ENCODE peak calls at places on chromosomes 5 and 9, in four cellular contexts. One of them, this sample, is unnamed.

GRCh38 chr5:100406640-100407039 is 128.5 kb upstream of the FAM174A start:
- DNase-seq in tibial artery: no peak
- DNase-seq in Panc1: no peak
- DNase-seq in IMR-90: peak
- DNase-seq in this sample: no peak

GRCh38 chr9:81689343-81690175 is at the start of gene TLE1:
- DNase-seq in tibial artery: peak
- DNase-seq in Panc1: peak
- DNase-seq in IMR-90: peak
- DNase-seq in this sample: peak

GRCh38 chr5:63310644-63311043 is 651.6 kb downstream of the HTR1A start:
- DNase-seq in tibial artery: no peak
- DNase-seq in Panc1: no peak
- DNase-seq in IMR-90: no peak
- DNase-seq in this sample: no peak

GRCh38 chr5:37198066-37198465 is 51.1 kb downstream of the CPLANE1 start:
- DNase-seq in Panc1: no peak
- DNase-seq in tibial artery: no peak
- DNase-seq in IMR-90: no peak
- DNase-seq in this sample: no peak

GRCh38 chr9:88874391-88874790 is 116.9 kb upstream of the S1PR3 start:
- DNase-seq in tibial artery: no peak
- DNase-seq in Panc1: no peak
- DNase-seq in IMR-90: peak
- DNase-seq in this sample: no peak

GRCh38 chr9:4750021-4750673 is 9.1 kb upstream of the AK3 start:
- DNase-seq in tibial artery: no peak
- DNase-seq in IMR-90: peak
- DNase-seq in Panc1: no peak
- DNase-seq in this sample: no peak

GRCh38 chr9:30609713-30610112 is 1774.7 kb upstream of the ACO1 start:
- DNase-seq in IMR-90: no peak
- DNase-seq in Panc1: no peak
- DNase-seq in tibial artery: no peak
- DNase-seq in this sample: no peak

GRCh38 chr5:23084815-23085214 is 231.7 kb upstream of the CDH12 start:
- DNase-seq in Panc1: no peak
- DNase-seq in IMR-90: no peak
- DNase-seq in tibial artery: no peak
- DNase-seq in this sample: no peak

GRCh38 chr9:116694892-116695291 is 7.8 kb downstream of the TRIM32 start:
- DNase-seq in Panc1: no peak
- DNase-seq in tibial artery: no peak
- DNase-seq in IMR-90: no peak
- DNase-seq in this sample: no peak

GRCh38 chr5:141695627-141696180 is 13.7 kb upstream of the ARAP3 start:
- DNase-seq in IMR-90: no peak
- DNase-seq in Panc1: no peak
- DNase-seq in tibial artery: no peak
- DNase-seq in this sample: no peak

GRCh38 chr9:89515416-89515815 is 17.5 kb upstream of the SEMA4D start:
- DNase-seq in IMR-90: no peak
- DNase-seq in Panc1: no peak
- DNase-seq in tibial artery: no peak
- DNase-seq in this sample: no peak

GRCh38 chr5:58314356-58315045 is 145.4 kb downstream of the PLK2 start:
- DNase-seq in tibial artery: no peak
- DNase-seq in IMR-90: no peak
- DNase-seq in Panc1: no peak
- DNase-seq in this sample: no peak

GRCh38 chr9:132372177-132373095 is 17.6 kb upstream of the SETX start:
- DNase-seq in tibial artery: peak
- DNase-seq in Panc1: no peak
- DNase-seq in IMR-90: peak
- DNase-seq in this sample: no peak

GRCh38 chr9:8365029-8365428 is 565.5 kb upstream of the DMAC1 start:
- DNase-seq in IMR-90: peak
- DNase-seq in Panc1: no peak
- DNase-seq in tibial artery: no peak
- DNase-seq in this sample: no peak

DNA sequence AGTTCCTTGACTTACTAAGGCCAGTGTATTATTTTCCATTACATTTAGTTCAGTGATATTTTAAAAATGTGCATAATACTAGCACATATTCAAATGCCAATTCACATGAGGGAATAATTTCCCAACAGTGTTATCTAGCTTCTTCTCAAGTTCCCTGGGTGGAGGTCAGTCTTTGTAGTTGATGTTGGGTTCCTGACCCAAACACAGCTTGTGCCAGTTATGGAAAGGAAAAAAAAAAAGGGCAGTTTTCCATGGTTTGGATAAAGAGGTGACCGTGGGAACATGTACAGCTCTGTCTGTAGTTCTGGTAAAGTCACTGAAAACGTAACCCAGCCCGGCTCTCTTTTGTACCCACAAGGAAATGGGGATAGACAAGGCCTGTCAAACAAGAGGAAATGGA is 11.5 kb upstream of the PTPN3 start:
- DNase-seq in tibial artery: no peak
- DNase-seq in Panc1: no peak
- DNase-seq in IMR-90: no peak
- DNase-seq in this sample: no peak
- H3K27ac ChIP-seq in tibial artery: no peak
- H3K27ac ChIP-seq in Panc1: no peak
- H3K27ac ChIP-seq in IMR-90: no peak
- H3K27ac ChIP-seq in this sample: peak

DNA sequence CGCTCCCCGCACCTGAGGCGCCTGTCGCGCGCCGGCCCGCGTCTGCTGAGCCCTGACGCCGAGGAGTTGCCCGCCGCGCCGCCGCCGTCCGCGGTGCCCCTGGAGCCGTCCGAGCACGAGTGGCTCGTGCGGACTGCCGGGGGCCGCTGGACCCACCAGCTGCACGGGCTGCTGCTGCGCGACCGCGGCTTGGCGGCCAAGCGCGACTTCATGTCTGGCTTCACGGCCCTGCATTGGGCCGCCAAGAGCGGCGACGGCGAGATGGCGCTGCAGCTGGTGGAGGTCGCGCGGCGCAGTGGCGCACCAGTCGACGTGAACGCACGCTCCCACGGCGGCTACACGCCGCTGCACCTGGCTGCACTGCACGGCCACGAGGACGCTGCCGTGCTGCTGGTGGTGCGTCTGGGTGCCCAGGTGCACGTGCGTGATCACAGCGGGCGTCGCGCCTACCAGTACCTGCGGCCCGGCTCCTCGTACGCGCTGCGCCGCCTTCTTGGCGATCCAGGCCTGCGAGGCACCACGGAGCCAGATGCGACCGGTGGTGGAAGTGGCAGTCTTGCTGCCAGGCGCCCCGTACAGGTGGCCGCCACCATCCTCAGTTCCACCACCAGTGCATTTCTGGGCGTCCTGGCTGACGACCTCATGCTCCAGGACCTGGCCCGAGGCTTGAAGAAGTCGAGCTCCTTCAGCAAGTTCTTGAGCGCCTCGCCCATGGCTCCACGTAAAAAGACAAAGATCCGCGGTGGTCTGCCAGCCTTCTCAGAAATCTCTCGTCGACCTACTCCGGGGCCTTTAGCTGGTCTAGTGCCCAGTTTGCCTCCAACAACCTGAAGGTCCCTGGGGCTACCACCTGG is 1.6 kb downstream of the SOWAHA start:
- DNase-seq in Panc1: no peak
- DNase-seq in tibial artery: no peak
- DNase-seq in IMR-90: no peak
- DNase-seq in this sample: no peak
- H3K4me3 ChIP-seq in Panc1: no peak
- H3K4me3 ChIP-seq in tibial artery: peak
- H3K4me3 ChIP-seq in IMR-90: no peak
- H3K4me3 ChIP-seq in this sample: peak

DNA sequence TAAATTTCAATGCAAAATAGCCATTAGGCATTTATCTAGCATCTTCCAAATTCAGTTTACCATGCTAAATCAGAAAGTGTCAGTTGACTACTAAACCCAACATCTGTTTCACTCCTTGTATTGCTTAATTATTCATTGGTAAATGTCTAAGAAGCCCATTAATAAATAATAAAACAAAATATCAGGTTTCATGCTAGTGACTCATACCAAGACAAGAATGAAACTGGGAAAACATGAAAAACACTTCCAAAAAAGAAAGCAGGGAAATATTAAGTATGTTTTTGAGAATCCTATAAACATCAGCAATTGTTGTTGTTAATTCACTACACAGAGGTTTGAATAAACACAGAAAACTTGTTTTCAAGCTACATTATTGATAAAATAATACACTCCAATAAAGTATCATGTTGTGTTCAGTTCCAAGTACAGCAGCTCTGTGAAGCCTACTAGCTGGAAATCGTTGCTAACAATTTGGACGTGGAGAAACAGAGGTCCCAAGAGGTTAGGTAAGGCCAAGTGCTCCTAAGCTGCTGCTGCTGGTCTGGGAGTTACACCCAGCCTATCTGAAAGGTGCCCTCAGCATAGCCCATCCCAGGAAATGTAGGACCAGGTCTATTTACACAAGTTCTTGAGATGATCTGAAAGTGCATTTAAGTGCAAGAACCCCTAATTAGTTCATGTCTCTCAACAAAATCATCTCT is 78.8 kb downstream of the GNAQ start:
- DNase-seq in tibial artery: no peak
- DNase-seq in IMR-90: peak
- DNase-seq in Panc1: no peak
- DNase-seq in this sample: no peak
- H3K27ac ChIP-seq in tibial artery: peak
- H3K27ac ChIP-seq in IMR-90: peak
- H3K27ac ChIP-seq in Panc1: no peak
- H3K27ac ChIP-seq in this sample: no peak

GRCh38 chr9:20559236-20559896 is 62.9 kb downstream of the MLLT3 start:
- DNase-seq in Panc1: no peak
- DNase-seq in tibial artery: no peak
- DNase-seq in IMR-90: peak
- DNase-seq in this sample: no peak
- H3K4me3 ChIP-seq in Panc1: no peak
- H3K4me3 ChIP-seq in tibial artery: no peak
- H3K4me3 ChIP-seq in IMR-90: no peak
- H3K4me3 ChIP-seq in this sample: no peak

GRCh38 chr9:127828262-127829031 is 25.8 kb downstream of the FPGS start:
- DNase-seq in Panc1: no peak
- DNase-seq in IMR-90: peak
- DNase-seq in tibial artery: peak
- DNase-seq in this sample: peak
- H3K27ac ChIP-seq in Panc1: no peak
- H3K27ac ChIP-seq in IMR-90: peak
- H3K27ac ChIP-seq in tibial artery: peak
- H3K27ac ChIP-seq in this sample: peak